ENCODE peak calls at places on chromosomes 4 and X, in six cellular contexts. R is A549, J is HepG2, T is K562, S is upper lobe of left lung, Y is GM12878. C is an unnamed sample.

GRCh38 chrX:10467793-10468192 is 152.6 kb downstream of the MID1 start:
- ATAC-seq in S (no peak), R (no peak), J (no peak), Y (no peak), T (no peak), C (no peak)

GRCh38 chr4:27638163-27638915 is 777.7 kb downstream of the STIM2 start:
- ATAC-seq in S (no peak), Y (no peak), R (no peak), J (no peak), T (no peak), C (no peak)

GRCh38 chr4:41538887-41539498 is 1.0 kb downstream of the LIMCH1 start:
- ATAC-seq in R (peak), J (no peak), Y (no peak), T (no peak), S (no peak), C (peak)

GRCh38 chr4:157819693-157820464 is 352.9 kb downstream of the GASK1B start:
- ATAC-seq in R (no peak), Y (no peak), J (peak), T (no peak), S (peak), C (no peak)

GRCh38 chr4:6230827-6231662 is 30.7 kb upstream of the JAKMIP1 start:
- ATAC-seq in J (no peak), Y (no peak), R (no peak), T (no peak), S (no peak), C (no peak)

GRCh38 chr4:7187691-7188090 is 4.6 kb upstream of the SORCS2 start:
- ATAC-seq in T (no peak), Y (no peak), J (no peak), R (no peak), S (no peak), C (no peak)

GRCh38 chrX:15916704-15917084 is 62.1 kb upstream of the AP1S2 start:
- ATAC-seq in Y (no peak), J (no peak), R (no peak), T (no peak), S (no peak), C (no peak)

GRCh38 chr4:44985152-44985551 is 258.8 kb upstream of the GNPDA2 start:
- ATAC-seq in T (no peak), Y (no peak), S (no peak), R (no peak), J (no peak), C (no peak)

GRCh38 chr4:144399927-144400326 is 246.0 kb upstream of the HHIP start:
- ATAC-seq in T (no peak), J (no peak), Y (peak), S (no peak), R (peak), C (no peak)

GRCh38 chr4:37562592-37562991 is 123.6 kb downstream of the RELL1 start:
- ATAC-seq in S (no peak), J (no peak), R (no peak), Y (no peak), T (no peak), C (no peak)

GRCh38 chrX:150456466-150456865 is 93.3 kb downstream of the MAMLD1 start:
- ATAC-seq in S (no peak), Y (no peak), R (no peak), J (peak), T (peak), C (no peak)

GRCh38 chr4:108417923-108418322 is 202.5 kb upstream of the RPL34 start:
- ATAC-seq in Y (no peak), R (no peak), T (peak), J (no peak), S (no peak), C (no peak)

GRCh38 chrX:48983081-48983480 is 11.4 kb upstream of the KCND1 start:
- ATAC-seq in Y (no peak), R (no peak), S (no peak), J (no peak), T (no peak), C (no peak)

GRCh38 chr4:168397611-168398169 is 79.1 kb upstream of the DDX60 start:
- ATAC-seq in Y (no peak), J (no peak), S (no peak), R (no peak), T (no peak), C (no peak)

GRCh38 chr4:48022192-48022799 is 5.7 kb downstream of the NIPAL1 start:
- ATAC-seq in S (no peak), Y (no peak), J (no peak), R (no peak), T (no peak), C (no peak)

GRCh38 chr4:86972997-86973396 is 38.2 kb downstream of the AFF1 start:
- ATAC-seq in S (peak), R (no peak), T (peak), Y (no peak), J (peak), C (peak)

GRCh38 chr4:94428884-94429283 is 22.9 kb upstream of the PDLIM5 start:
- ATAC-seq in S (no peak), J (peak), R (no peak), Y (no peak), T (peak), C (no peak)

GRCh38 chr4:142557220-142557801 is 288.8 kb downstream of the INPP4B start:
- ATAC-seq in J (no peak), R (no peak), T (no peak), Y (no peak), S (no peak), C (no peak)

GRCh38 chr4:61994036-61994435 is 793.9 kb downstream of the ADGRL3 start:
- ATAC-seq in R (no peak), S (no peak), J (no peak), Y (no peak), T (no peak), C (no peak)

GRCh38 chrX:132022863-132023116 is 312 bp upstream of the STK26 start:
- ATAC-seq in Y (peak), T (peak), J (no peak), R (peak), S (no peak), C (no peak)

GRCh38 chrX:18883234-18883960 is 100.5 kb downstream of the PHKA2 start:
- ATAC-seq in Y (no peak), T (no peak), R (no peak), S (peak), J (peak), C (no peak)

GRCh38 chrX:7253565-7253964 is 105.6 kb upstream of the PUDP start:
- ATAC-seq in Y (no peak), J (no peak), S (no peak), R (no peak), T (no peak), C (no peak)

GRCh38 chr4:53321151-53321987 is 44.5 kb downstream of the SCFD2 start:
- ATAC-seq in J (no peak), Y (no peak), T (no peak), S (no peak), R (no peak), C (no peak)

GRCh38 chr4:140955528-140956094 is 177.7 kb downstream of the RNF150 start:
- ATAC-seq in J (no peak), T (no peak), S (no peak), Y (no peak), R (no peak), C (no peak)

GRCh38 chrX:47047989-47048388 is 30.3 kb upstream of the RGN start:
- ATAC-seq in Y (no peak), T (peak), S (no peak), J (no peak), R (no peak), C (no peak)

GRCh38 chrX:84118315-84118714 is 69.7 kb downstream of the RPS6KA6 start:
- ATAC-seq in T (no peak), Y (no peak), J (no peak), S (no peak), R (no peak), C (no peak)

DNA sequence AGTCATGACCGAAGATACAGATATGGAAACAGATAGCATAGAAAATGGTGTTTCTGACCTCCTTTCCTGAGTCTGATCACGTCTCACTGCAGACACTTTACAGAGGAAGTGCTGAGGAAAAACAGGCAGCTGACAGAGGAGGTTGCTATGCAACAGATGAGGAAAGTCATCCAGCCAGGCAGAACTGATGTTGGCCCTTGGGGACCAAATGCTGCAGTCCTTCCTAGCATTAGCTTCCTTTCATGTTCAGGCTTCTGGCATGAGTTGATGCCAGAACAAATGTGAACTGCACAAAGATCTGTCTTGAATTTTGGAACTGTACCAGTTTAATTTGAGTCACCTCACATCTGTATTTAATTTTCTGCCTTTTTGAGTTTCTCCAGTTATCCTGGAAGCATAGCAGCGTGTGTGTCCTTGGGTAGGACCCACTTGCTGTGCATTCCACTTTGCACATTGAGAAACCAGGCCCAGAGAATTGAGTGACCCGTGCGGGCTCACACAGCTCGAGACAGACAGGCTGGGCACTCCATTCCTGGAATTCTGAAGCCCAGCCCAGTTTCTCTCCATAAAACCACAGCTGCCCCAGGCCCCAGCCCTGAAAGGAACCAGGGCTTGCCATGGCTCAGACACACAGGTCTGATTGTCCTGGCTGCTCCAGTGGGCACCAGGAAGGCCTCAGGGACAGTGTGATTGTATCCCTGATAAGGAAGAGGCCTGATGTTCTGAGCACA is 1.4 kb upstream of the MAGED1 start:
- ATAC-seq in J (peak), Y (no peak), T (no peak), S (no peak), R (no peak), C (peak)
- TF ChIP-seq EP300 in J (no peak), Y (no peak), T (no peak), S (no peak), R (no peak), C (no peak)

DNA sequence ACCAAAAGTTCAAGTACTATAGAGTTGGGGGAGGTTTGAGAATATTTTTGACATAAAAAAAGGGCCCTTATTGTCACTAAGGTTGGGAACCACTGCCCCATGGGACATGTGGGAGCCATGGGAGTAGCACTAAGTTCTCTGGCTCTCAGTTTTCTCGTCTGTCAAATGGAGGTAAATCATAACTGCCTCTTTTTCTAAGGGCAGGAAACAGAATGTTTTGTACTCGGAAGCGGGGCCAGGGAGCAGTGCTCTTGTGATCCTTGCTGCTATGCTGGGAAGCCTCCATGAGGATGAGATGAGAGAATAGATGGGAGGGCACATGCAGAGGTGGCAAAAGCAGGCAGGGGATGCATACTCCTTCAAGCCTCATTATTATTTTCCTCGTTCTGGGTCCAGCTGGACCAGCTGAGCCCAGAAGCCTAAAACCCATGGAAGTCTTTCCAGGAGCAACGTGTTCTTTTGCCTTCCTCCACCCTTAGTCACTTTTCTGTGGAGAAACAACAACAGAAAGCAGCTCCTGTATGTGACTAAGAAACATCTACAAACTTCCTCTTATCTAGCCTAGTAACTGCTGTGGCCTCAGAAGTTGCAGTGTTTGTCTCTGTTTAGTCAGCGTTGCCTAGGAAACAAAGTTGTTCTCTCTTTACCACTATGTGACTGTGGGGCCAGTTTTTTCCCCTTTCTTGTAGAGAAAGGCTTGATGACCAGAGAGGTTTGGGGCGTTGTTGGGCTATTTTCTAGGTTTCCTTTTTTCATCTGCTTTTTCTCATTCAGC is 64.8 kb downstream of the TSC22D3 start:
- ATAC-seq in S (peak), Y (peak), R (peak), J (peak), T (peak), C (peak)
- TF ChIP-seq EP300 in S (peak), Y (peak), R (no peak), J (no peak), T (peak), C (no peak)

GRCh38 chr4:113446019-113446418 is 315.5 kb downstream of the CAMK2D start:
- ATAC-seq in S (no peak), T (no peak), J (no peak), R (no peak), Y (peak), C (no peak)

GRCh38 chr4:113449407-113449974 is 312.0 kb downstream of the CAMK2D start:
- ATAC-seq in T (no peak), R (no peak), Y (no peak), S (no peak), J (no peak), C (peak)

GRCh38 chr4:113445286-113445685 is 316.3 kb downstream of the CAMK2D start:
- ATAC-seq in J (no peak), S (no peak), Y (no peak), T (no peak), R (no peak), C (peak)

GRCh38 chr4:113447061-113447460 is 314.5 kb downstream of the CAMK2D start:
- ATAC-seq in T (no peak), S (no peak), Y (no peak), J (no peak), R (no peak), C (no peak)

GRCh38 chr4:113447695-113448265 is 313.8 kb downstream of the CAMK2D start:
- ATAC-seq in T (no peak), R (no peak), J (no peak), S (no peak), Y (peak), C (no peak)
- TF ChIP-seq EP300 in T (no peak), R (no peak), J (no peak), S (no peak), Y (no peak), C (no peak)

GRCh38 chr4:138310498-138310897 is 68.3 kb upstream of the SLC7A11 start:
- ATAC-seq in T (no peak), S (no peak), R (no peak), J (no peak), Y (no peak), C (no peak)
- TF ChIP-seq EP300 in T (no peak), S (no peak), R (no peak), J (no peak), Y (no peak), C (no peak)

DNA sequence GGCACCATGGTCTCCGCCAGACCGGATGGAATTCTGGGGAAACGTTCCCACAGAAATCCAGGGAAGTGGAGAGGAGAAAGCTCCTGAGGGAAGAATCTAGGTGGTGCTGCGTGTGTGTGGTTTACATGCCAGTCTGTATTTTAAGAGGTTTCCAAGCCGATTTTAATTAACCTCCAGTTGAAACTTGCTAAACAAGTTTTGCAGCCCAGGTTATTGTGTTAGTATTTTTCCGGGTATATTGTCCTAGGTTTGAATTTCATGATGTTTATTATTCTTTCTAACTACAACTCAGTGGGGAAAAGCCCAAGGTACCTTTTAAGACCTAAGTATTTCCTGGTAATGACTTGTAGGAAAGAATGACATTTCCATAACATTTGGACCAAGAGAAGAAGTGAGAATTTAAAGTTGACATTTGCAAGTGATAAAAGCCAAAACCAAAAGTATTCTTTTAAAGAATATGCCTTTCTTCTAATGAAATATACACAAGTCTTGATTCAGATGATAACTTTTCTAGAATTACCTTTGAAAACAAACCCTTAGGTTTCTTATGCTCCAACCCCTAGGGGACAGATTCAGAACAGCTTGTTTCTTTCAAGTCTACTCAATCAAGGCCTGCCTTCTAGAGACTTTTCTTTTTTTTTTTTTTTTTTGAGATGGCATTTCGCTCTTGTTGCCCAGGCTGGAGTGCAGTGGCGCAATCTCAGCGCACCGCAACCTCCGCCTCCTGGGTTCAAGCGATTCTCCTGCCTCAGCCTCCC is 14.6 kb downstream of the SAT1 start:
- ATAC-seq in S (peak), R (no peak), T (peak), Y (no peak), J (no peak), C (no peak)
- TF ChIP-seq EP300 in S (no peak), R (no peak), T (no peak), Y (no peak), J (no peak), C (no peak)